ENCODE peak calls at places on chromosomes 12 and 14, in nine cellular contexts. O is cardiac muscle cell, I is pancreas, J is AG09319, V is left lung, G is GM13976, E is tibial nerve, X is AG04450, P is hepatocyte. F is an unnamed sample.

GRCh38 chr12:122894173-122895121 is 1.5 kb downstream of the VPS37B start:
- DNase-seq in G (no peak), X (no peak), P (no peak), I (no peak), J (no peak), O (no peak), E (no peak), V (no peak), F (no peak)

GRCh38 chr12:52335598-52336262 is 14.5 kb upstream of the KRT83 start:
- DNase-seq in I (peak), E (no peak), G (no peak), J (no peak), O (no peak), X (no peak), V (no peak), P (no peak), F (no peak)

GRCh38 chr12:130009961-130010360 is 106.1 kb upstream of the TMEM132D start:
- DNase-seq in O (no peak), E (no peak), G (no peak), X (no peak), V (no peak), J (no peak), P (no peak), I (peak), F (no peak)

GRCh38 chr12:91893476-91893875 is 252.2 kb downstream of the BTG1 start:
- DNase-seq in X (no peak), P (no peak), V (no peak), I (no peak), O (no peak), E (no peak), J (no peak), G (no peak), F (no peak)

GRCh38 chr12:66633676-66634075 is 45.2 kb downstream of the GRIP1 start:
- DNase-seq in X (no peak), V (no peak), O (peak), P (no peak), J (no peak), I (no peak), G (no peak), E (no peak), F (peak)

GRCh38 chr12:110093631-110094311 is 30.4 kb upstream of the IFT81 start:
- DNase-seq in P (no peak), O (no peak), G (no peak), V (no peak), X (no peak), J (no peak), E (no peak), I (no peak), F (no peak)

GRCh38 chr14:30330452-30330851 is 228.5 kb upstream of the G2E3 start:
- DNase-seq in J (no peak), P (no peak), I (no peak), O (peak), X (no peak), V (no peak), E (no peak), G (no peak), F (peak)

GRCh38 chr12:26205946-26206345 is 10.6 kb downstream of the SSPN start:
- DNase-seq in P (no peak), X (no peak), E (no peak), V (no peak), G (no peak), I (no peak), O (no peak), J (no peak), F (no peak)

GRCh38 chr12:54300732-54301427 is at the start of gene NFE2:
- DNase-seq in O (peak), X (peak), I (peak), P (peak), V (peak), G (no peak), J (no peak), E (no peak), F (peak)

GRCh38 chr12:98424726-98425401 is 90.5 kb upstream of the TMPO start:
- DNase-seq in I (no peak), E (peak), O (peak), X (peak), V (no peak), G (peak), J (peak), P (peak), F (peak)

GRCh38 chr12:130958557-130959140 is 4.9 kb downstream of the ADGRD1 start:
- DNase-seq in V (no peak), O (no peak), I (no peak), X (no peak), E (no peak), J (no peak), G (no peak), P (no peak), F (no peak)

GRCh38 chr12:132576701-132577100 is 33.7 kb downstream of the LRCOL1 start:
- DNase-seq in G (no peak), V (no peak), J (no peak), P (no peak), I (peak), O (no peak), X (no peak), E (no peak), F (no peak)

GRCh38 chr12:1662761-1663439 is 28.0 kb upstream of the ADIPOR2 start:
- DNase-seq in J (no peak), O (peak), G (peak), X (no peak), P (peak), V (peak), I (peak), E (no peak), F (peak)

GRCh38 chr12:45231515-45232145 is 15.7 kb downstream of the ANO6 start:
- DNase-seq in X (no peak), J (no peak), O (peak), E (no peak), I (no peak), G (no peak), P (no peak), V (no peak), F (peak)

GRCh38 chr14:94867931-94868597 is 98.2 kb upstream of the GSC start:
- DNase-seq in P (peak), J (no peak), E (no peak), V (no peak), G (no peak), X (no peak), O (peak), I (no peak), F (no peak)

GRCh38 chr12:114311966-114312365 is 94.0 kb downstream of the TBX5 start:
- DNase-seq in I (no peak), E (no peak), V (no peak), P (no peak), X (no peak), J (no peak), G (no peak), O (no peak), F (peak)

GRCh38 chr14:74223016-74223415 is 16.2 kb upstream of the VSX2 start:
- DNase-seq in J (no peak), O (no peak), X (no peak), V (no peak), P (no peak), E (no peak), G (no peak), I (no peak), F (no peak)

GRCh38 chr14:50388256-50388931 is 8.3 kb downstream of the CDKL1 start:
- DNase-seq in J (no peak), E (no peak), P (peak), X (no peak), I (no peak), G (no peak), O (no peak), V (no peak), F (no peak)

GRCh38 chr12:2561367-2561766 is 233.4 kb upstream of the FKBP4 start:
- DNase-seq in G (no peak), E (no peak), P (no peak), J (no peak), O (peak), X (no peak), I (no peak), V (no peak), F (no peak)

GRCh38 chr12:58412466-58412865 is 471.1 kb downstream of the ATP23 start:
- DNase-seq in J (no peak), I (no peak), X (no peak), P (peak), O (peak), V (no peak), G (no peak), E (no peak), F (peak)

GRCh38 chr12:51540996-51541395 is 50.0 kb upstream of the SCN8A start:
- DNase-seq in X (no peak), V (no peak), G (no peak), I (no peak), E (no peak), P (no peak), O (no peak), J (no peak), F (no peak)

GRCh38 chr14:35292770-35293561 is 784 bp downstream of the PSMA6 start:
- DNase-seq in E (no peak), P (no peak), I (no peak), J (no peak), V (no peak), G (no peak), X (no peak), O (no peak), F (no peak)

GRCh38 chr12:52179396-52179973 is 12.3 kb downstream of the KRT80 start:
- DNase-seq in O (no peak), J (no peak), E (no peak), X (no peak), V (peak), I (no peak), P (no peak), G (no peak), F (no peak)

DNA sequence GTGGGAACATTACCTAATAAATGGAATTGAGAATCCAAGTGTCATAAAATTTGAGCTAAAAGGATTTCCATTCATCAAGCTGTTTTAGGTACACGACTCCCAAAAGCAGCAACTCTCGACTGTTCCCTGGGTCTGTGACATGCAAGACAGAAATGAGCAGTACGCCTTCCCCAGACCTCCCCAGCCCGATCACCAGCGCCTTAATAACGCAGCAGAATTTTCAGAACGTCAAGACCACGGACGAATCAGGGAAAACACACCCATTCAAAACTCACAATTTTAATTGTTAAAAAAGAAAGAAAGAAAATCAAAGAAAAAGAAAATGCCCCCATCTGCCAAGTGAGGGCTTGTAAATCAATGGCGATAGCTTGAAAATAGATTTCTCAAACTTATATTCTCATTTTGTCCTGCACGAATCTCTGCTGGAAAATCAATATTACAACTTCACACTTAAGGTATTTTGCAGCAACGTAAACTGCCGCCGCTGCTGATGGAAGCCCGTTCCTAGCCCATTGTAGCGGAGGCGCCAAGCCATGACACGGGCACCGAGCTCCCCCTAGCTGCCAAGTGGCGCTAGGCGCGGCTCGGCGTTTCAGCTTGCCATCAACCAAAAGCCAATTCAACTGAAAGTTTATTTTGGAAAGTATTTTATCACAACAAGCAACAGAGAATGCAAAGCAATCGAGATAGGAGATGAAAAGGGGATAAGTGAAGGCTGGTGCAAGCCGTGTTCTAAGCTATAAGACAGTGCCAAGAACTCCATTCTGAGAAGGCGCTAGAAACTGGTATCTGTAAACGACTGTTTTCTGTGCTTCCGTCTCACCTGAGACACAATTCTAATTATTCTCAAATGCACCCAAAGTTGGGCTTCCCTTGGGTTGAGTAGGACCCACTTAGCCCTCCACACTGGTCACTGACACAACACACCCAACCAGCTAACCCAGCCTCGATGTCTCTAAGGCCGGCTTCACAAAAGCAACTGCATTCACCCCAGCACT is 5.5 kb downstream of the BCL11B start:
- DNase-seq in I (peak), G (peak), X (peak), O (peak), V (peak), J (no peak), E (peak), P (peak), F (peak)
- TF ChIP-seq CTCF in I (peak), G (peak), X (peak), O (peak), V (peak), J (peak), E (peak), P (peak), F (peak)

GRCh38 chr14:91060472-91061308 is at the start of gene RPS6KA5:
- DNase-seq in I (peak), O (peak), G (peak), E (peak), J (peak), P (peak), X (peak), V (peak), F (peak)
- TF ChIP-seq CTCF in I (peak), O (no peak), G (no peak), E (peak), J (no peak), P (no peak), X (no peak), V (no peak), F (no peak)

DNA sequence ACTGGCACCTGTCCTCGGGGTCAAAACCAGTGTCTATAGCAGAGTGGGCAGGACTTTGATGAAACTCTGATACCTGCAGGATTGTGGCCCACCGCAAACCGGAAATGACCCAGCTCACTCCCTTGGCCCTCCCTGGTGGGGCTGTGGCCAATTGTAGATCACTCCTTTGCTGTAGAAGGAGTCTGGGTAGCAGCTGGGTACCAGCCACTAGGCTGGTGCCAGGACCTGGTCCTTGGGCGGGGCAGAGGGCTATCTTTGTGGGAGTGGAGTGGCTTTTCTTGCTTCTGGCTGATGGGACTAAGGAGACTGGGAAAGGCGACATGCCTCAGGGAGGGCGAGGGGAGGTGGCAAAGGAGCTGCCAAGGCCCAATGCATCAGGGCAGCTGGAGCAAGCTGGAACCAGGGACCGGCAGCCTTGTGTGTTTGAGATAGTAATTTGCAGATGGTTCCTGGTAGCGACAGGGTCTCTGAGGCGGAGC is 435 bp upstream of the TMEM63C start:
- DNase-seq in P (no peak), E (no peak), O (no peak), G (no peak), J (no peak), V (no peak), X (no peak), I (no peak), F (no peak)
- TF ChIP-seq CTCF in P (no peak), E (no peak), O (no peak), G (no peak), J (no peak), V (no peak), X (no peak), I (no peak), F (no peak)

GRCh38 chr14:104770851-104771272 is 17.9 kb downstream of the SIVA1 start:
- DNase-seq in I (peak), J (no peak), X (no peak), E (no peak), V (peak), O (no peak), P (no peak), G (no peak), F (no peak)
- TF ChIP-seq CTCF in I (peak), J (peak), X (peak), E (peak), V (peak), O (peak), P (peak), G (peak), F (peak)

DNA sequence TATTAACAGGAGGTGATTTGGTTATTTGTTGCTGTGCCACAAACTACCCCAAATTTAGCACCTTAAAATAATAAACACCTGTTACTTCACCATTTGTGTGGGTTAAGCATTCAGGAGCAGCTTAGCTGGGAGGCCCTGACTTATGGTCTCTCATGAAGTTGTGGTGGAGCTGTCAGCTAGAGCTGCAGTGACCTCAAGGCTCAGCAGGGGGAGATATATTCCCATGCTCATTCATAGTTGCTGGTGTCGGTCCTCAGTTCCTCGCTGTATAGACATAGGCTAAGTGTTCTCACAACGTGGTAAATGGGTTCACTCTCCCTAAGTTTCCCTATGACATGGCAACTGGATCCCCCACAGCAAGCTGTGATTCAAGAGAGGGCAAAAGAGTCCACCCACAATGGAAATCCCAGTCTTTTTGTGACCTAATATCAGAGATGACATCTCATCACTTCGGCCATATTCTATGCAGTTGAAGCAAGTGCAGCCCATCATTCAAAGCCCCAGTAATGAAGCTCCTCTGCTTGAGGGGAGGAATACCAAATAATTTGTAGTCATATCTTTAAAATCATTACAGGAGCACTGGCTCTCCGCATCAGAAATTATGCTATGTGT is 41.1 kb downstream of the PRB3 start:
- DNase-seq in I (no peak), V (no peak), X (no peak), O (peak), P (peak), G (peak), J (no peak), E (no peak), F (peak)
- TF ChIP-seq CTCF in I (peak), V (peak), X (peak), O (peak), P (peak), G (peak), J (peak), E (no peak), F (peak)

F was measured in fibroblast of pulmonary artery.